ENCODE peak calls at places on chromosomes 12 and 14, in six cellular contexts. C is AG04450; O is astrocyte of the spinal cord; H is CD4-positive, alpha-beta T cell; N is NB4; J is fibroblast of the aortic adventitia. E is an unnamed sample.

GRCh38 chr14:82872494-82872893 is 1338.8 kb upstream of the SEL1L start:
- DNase-seq in C (no peak), O (no peak), H (no peak), N (peak), J (no peak), E (no peak)

GRCh38 chr12:70815056-70815455 is 105.5 kb downstream of the PTPRR start:
- DNase-seq in C (no peak), O (no peak), H (no peak), N (no peak), J (no peak), E (no peak)

GRCh38 chr14:59190372-59190771 is 1.9 kb downstream of the DAAM1 start:
- DNase-seq in C (no peak), O (no peak), H (no peak), N (peak), J (no peak), E (no peak)

GRCh38 chr12:101407054-101407437 is 526 bp downstream of the ARL1 start:
- DNase-seq in C (peak), O (no peak), H (no peak), N (no peak), J (no peak), E (no peak)

GRCh38 chr12:43004908-43005307 is 415.4 kb upstream of the PRICKLE1 start:
- DNase-seq in C (no peak), O (no peak), H (no peak), N (no peak), J (no peak), E (no peak)

GRCh38 chr12:128787827-128788226 is 35.9 kb downstream of the SLC15A4 start:
- DNase-seq in C (no peak), O (no peak), H (no peak), N (no peak), J (no peak), E (no peak)

GRCh38 chr12:59873136-59873535 is 277.3 kb downstream of the SLC16A7 start:
- DNase-seq in C (no peak), O (peak), H (no peak), N (no peak), J (no peak), E (no peak)

GRCh38 chr14:102390064-102390463 is 27.3 kb downstream of the TECPR2 start:
- DNase-seq in C (no peak), O (no peak), H (no peak), N (no peak), J (no peak), E (no peak)

GRCh38 chr12:75706786-75707605 is 195.6 kb upstream of the KRR1 start:
- DNase-seq in C (no peak), O (peak), H (no peak), N (no peak), J (peak), E (no peak)

GRCh38 chr12:53031616-53032015 is 18.2 kb upstream of the TNS2 start:
- DNase-seq in C (no peak), O (no peak), H (no peak), N (no peak), J (no peak), E (no peak)
- TF ChIP-seq CTCF in C (no peak), O (no peak), H (no peak), N (peak), J (no peak), E (no peak)

GRCh38 chr12:67648306-67649164 is at the start of gene DYRK2:
- DNase-seq in C (no peak), O (peak), H (peak), N (peak), J (peak), E (peak)

GRCh38 chr12:67649165-67650126 is 901 bp downstream of the DYRK2 start:
- DNase-seq in C (no peak), O (peak), H (peak), N (peak), J (no peak), E (peak)

GRCh38 chr12:67647251-67647546 is 1.3 kb upstream of the DYRK2 start:
- DNase-seq in C (no peak), O (peak), H (no peak), N (no peak), J (no peak), E (no peak)

GRCh38 chr12:67646775-67647174 is 1.8 kb upstream of the DYRK2 start:
- DNase-seq in C (no peak), O (no peak), H (no peak), N (no peak), J (no peak), E (no peak)

DNA sequence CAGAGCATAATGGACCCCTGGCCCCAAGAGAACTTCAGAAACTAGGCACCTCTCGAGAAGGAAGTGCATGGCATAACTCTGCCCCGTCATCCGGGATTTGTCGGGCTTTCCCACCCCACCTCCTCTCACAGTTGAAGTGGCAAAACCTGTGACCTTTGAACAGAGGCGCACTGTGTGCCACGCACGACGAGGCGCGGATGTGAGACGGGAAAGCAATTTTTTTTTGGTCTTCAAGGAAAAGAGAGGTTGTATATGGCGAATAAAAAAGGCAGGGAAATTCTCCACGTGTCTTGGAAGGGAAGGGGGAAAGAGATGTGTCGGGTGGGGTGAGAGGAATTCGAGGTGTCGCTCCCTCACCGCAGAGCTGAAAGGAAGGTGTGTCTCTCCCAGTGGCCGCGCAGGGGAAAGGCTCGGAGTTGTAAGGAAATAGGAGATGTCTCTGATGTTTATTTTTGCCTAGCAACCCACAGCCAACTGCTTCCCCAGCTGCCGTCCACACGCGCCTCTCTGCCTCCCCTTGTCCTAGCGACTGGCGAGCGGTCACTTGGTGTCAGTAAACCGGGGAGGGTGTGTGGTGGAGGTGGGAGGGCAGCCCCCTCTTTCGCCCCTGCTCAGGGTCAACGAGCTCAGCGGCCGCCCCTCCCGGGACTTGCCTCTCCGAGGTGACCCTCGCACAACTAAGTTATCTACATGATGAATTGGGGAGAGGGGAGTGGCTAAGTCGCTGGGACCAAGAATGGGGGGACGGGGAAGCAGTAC is 819 bp upstream of the DYRK2 start:
- DNase-seq in C (peak), O (peak), H (peak), N (peak), J (peak), E (peak)
- TF ChIP-seq CTCF in C (peak), O (peak), H (no peak), N (peak), J (peak), E (no peak)

GRCh38 chr14:106513302-106513701 is 986.9 kb downstream of the TMEM121 start:
- DNase-seq in C (no peak), O (no peak), H (no peak), N (no peak), J (no peak), E (no peak)

GRCh38 chr14:106522990-106523389 is 996.6 kb downstream of the TMEM121 start:
- DNase-seq in C (no peak), O (no peak), H (no peak), N (no peak), J (no peak), E (no peak)

DNA sequence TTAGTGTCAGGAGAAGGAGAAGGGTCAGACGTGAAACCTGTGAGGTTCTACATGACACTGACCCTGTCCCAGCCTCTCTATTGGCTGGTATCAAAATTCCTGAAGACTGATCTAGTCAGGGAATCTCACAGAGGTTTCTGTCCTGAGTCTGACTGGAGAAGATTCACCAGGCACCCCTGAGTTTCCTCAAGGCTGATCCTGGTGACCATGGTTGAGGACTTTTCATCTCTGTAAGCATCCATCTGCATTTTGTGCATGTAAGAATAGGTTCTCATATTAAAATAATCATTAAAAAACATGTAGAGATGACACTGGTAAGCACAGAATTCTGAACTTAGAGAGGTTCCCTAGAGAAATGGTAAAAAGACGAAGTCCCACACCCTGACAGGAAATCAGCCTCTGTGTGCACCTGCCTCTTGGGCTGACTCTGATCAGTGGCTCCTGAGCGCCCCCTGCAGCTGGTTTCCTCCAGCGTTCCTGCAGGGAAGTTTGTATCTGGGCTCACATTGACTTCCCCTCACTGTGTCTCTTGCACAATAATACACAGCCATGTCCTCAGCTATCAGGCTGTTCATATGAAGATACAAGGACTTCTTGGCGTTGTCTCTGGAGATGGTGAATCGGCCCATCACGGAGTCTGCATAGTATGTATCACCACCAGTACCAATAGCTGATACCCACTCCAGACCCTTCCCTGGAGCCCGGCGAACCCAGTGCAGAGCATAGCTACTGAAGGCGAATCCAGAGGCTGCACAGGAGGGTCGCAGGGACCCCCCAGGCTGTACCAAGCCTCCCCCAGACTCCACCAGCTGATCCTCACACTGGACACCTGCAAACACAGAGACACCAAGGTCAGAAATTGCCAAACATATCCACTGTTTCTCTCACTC is 991.9 kb downstream of the TMEM121 start:
- DNase-seq in C (no peak), O (no peak), H (peak), N (peak), J (no peak), E (no peak)
- TF ChIP-seq CTCF in C (no peak), O (no peak), H (peak), N (peak), J (no peak), E (no peak)

DNA sequence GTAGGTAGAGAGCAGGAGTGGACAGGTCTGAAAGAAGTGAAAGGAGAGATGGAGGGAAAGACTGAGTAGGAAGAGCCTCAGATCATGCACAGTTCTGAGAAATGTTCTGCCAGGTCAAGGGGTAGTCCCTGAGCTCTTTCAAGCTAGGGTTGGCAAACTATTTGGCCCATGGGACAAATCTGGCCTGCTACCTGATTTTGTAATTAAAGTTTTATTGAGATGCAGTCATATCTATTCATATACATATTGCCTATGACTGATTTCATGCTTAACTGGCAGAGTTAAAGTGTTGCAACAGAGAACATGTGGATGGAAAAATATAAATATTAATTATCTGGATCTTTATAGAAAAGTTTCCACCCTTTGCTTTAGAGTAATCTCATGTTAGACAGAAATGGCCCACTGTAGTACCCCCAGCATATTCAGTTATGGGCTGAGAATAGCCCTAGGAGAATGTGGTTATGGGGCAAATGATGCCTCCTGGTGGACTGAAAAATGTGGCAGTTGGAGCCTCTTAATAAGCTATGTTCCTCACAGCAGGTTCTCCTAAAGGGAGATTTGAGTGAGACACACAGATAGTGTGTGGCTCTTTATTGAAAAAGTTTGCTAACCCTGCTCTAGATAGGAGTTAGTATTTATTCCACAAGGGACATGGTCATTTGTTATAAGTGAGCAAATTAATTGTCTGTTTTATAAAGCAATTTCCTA is 476.9 kb downstream of the LRIG3 start:
- DNase-seq in C (no peak), O (no peak), H (no peak), N (peak), J (peak), E (no peak)
- TF ChIP-seq CTCF in C (peak), O (peak), H (no peak), N (peak), J (peak), E (peak)

DNA sequence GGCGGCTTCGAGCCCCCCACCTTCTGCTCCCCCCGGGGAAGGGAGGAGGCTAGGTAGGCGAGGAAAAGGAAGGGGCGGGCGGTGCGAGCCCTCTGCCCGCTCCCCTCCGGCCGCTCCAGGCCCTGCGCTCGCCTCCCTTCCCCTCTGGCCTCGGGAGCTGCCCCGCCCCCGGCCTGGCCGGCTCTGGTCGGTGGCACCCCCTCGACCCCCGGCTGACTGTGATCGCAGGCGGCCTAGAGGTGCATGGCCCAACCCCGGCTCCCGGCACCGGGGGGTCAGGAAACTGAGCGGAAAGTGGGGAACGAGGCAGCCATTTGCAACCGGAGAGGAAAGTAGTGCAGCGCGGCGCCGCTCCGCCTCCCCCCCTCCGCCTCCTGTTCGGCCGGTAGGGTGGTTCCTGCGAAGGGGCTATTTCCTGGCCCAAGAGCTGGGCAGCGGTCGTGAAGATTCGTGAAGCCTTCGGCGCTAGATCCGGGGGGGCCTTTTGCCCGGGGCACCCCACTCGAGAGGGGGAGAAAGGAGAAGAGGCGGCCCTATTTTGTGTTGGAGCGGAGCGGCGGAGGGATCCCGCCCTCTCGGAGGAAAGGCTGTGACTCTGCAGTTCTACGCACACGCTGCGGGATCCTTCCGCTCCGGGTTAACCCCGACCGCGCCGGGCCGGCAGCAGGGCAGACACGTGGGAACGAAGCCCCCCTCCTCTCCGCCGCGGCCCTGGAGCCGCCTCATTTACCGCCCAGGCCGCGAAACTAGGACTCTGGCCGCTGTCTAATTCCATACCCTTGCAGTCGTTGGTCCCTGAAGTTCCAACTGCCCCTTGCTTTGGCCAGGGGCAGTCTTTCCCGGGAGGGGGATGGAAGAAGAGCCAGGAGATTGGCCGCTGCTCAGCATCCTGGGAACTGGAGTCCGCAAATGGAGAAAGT is at the start of gene KMT2D:
- DNase-seq in C (peak), O (peak), H (peak), N (peak), J (peak), E (peak)
- TF ChIP-seq CTCF in C (peak), O (peak), H (no peak), N (no peak), J (peak), E (no peak)

GRCh38 chr12:132588821-132589669 is 21.3 kb downstream of the LRCOL1 start:
- DNase-seq in C (no peak), O (no peak), H (no peak), N (no peak), J (no peak), E (no peak)
- TF ChIP-seq CTCF in C (no peak), O (no peak), H (no peak), N (no peak), J (no peak), E (no peak)

E was measured in mesothelial cell of epicardium.